ENCODE peak calls at places on chromosomes 6 and 20, in four cellular contexts. V is GM12878, P is H1, B is GM12891. A is an unnamed sample.

GRCh38 chr6:154302111-154302752 is 54.4 kb downstream of the IPCEF1 start:
- DNase-seq in P (no peak), B (peak; percentile 22), V (peak; percentile 90), A (peak; percentile 33)

GRCh38 chr6:82118150-82118562 is 129.4 kb downstream of the IBTK start:
- DNase-seq in B (no peak), V (no peak), P (no peak), A (no peak)

GRCh38 chr6:152334555-152334954 is 302.6 kb downstream of the SYNE1 start:
- DNase-seq in B (no peak), V (no peak), P (no peak), A (no peak)

GRCh38 chr6:110048221-110048875 is 70.2 kb downstream of the GPR6 start:
- DNase-seq in V (no peak), P (no peak), B (no peak), A (no peak)

GRCh38 chr20:39445095-39445494 is 483.0 kb downstream of the DHX35 start:
- DNase-seq in B (no peak), P (no peak), V (no peak), A (no peak)

GRCh38 chr6:71321344-71321743 is 32.7 kb downstream of the OGFRL1 start:
- DNase-seq in B (no peak), V (no peak), P (no peak), A (no peak)

GRCh38 chr6:26571592-26572296 is 25.0 kb upstream of the ABT1 start:
- DNase-seq in V (peak; percentile 67), P (no peak), B (no peak), A (no peak)

GRCh38 chr6:106591111-106591825 is 38.0 kb downstream of the RTN4IP1 start:
- DNase-seq in V (no peak), P (no peak), B (no peak), A (no peak)

GRCh38 chr6:15110721-15111354 is 135.0 kb upstream of the JARID2 start:
- DNase-seq in B (no peak), P (no peak), V (no peak), A (no peak)

GRCh38 chr6:104601008-104601745 is 258.5 kb downstream of the HACE1 start:
- DNase-seq in B (no peak), V (no peak), P (no peak), A (no peak)
- TF ChIP-seq TAF1 in B (no peak), V (no peak), P (no peak), A (no peak)

GRCh38 chr6:73528897-73529296 is 8.1 kb upstream of the EEF1A1 start:
- DNase-seq in P (no peak), V (no peak), B (no peak), A (no peak)
- TF ChIP-seq POLR2A in P (no peak), V (no peak), B (no peak), A (no peak)

GRCh38 chr6:2623348-2623747 is 127.4 kb downstream of the MYLK4 start:
- DNase-seq in V (no peak), P (no peak), B (no peak), A (no peak)

GRCh38 chr6:2619651-2620050 is 131.1 kb downstream of the MYLK4 start:
- DNase-seq in V (no peak), B (no peak), P (no peak), A (no peak)

GRCh38 chr6:2625581-2625980 is 125.1 kb downstream of the MYLK4 start:
- DNase-seq in P (no peak), V (no peak), B (no peak), A (no peak)

GRCh38 chr6:2624177-2624576 is 126.5 kb downstream of the MYLK4 start:
- DNase-seq in P (no peak), V (no peak), B (no peak), A (no peak)

DNA sequence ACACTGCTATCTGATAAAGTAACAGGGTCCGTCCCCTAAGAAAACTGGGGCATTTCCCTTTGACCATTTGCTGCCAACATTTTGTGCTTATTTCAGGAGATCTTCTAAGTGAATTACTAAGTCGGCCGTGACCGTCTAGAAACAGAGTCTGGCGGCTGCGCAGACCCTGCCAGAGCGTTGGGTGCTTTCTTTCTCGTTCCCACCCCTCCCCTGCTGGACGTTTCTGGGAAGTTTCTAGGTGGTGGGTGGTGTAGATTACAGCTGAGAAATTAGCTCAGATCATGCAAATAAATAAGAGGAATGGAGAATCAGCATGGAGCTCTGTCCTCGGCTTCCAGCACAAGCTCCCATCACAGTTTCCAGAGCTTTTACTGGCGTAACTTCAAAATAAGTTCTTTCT is 128.0 kb downstream of the MYLK4 start:
- DNase-seq in P (no peak), V (no peak), B (no peak), A (no peak)
- TF ChIP-seq TAF1 in P (no peak), V (no peak), B (no peak), A (no peak)

DNA sequence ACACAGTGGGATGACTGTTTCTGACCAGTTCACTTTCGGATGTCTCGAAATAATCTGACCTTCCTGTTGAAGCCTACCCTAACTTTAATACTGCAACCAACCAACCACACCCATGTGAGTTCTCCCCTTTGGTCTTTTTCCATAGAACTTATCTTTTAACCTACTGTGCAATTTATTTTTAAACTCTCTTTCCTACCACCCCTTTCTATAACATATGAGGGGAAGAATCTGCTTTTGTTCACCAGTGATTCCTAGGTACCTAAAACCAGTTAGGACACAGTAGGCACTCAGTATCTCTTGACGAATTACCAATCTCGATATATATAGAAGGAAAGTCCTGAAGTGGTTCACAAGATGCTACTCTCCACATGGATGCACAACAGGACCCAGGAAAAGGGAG is 7.0 kb downstream of the COX7A2 start:
- DNase-seq in P (no peak), V (no peak), B (no peak), A (no peak)
- TF ChIP-seq POLR2A in P (no peak), V (no peak), B (no peak), A (no peak)

GRCh38 chr6:112225691-112226090 is 28.7 kb downstream of the LAMA4 start:
- DNase-seq in P (no peak), V (no peak), B (no peak), A (no peak)
- TF ChIP-seq TAF1 in P (no peak), V (no peak), B (no peak), A (no peak)